ENCODE peak calls at places on chromosomes 11 and 22, in four cellular contexts. E is astrocyte of the spinal cord, D is progenitor cell of endocrine pancreas, P is lower lobe of right lung. F is an unnamed sample.

GRCh38 chr22:24523873-24524272 is 28.7 kb downstream of the UPB1 start:
- DNase-seq in D (no peak), E (peak), P (no peak), F (no peak)

GRCh38 chr11:3121931-3122774 is 43.0 kb downstream of the OSBPL5 start:
- DNase-seq in D (no peak), E (no peak), P (peak), F (no peak)

GRCh38 chr11:74504100-74504691 is 10.7 kb upstream of the LIPT2 start:
- DNase-seq in D (no peak), E (no peak), P (no peak), F (no peak)

GRCh38 chr11:1734571-1735081 is 15.8 kb downstream of the IFITM10 start:
- DNase-seq in P (no peak), E (no peak), D (no peak), F (no peak)

GRCh38 chr22:43060213-43060612 is 29.0 kb downstream of the TTLL1 start:
- DNase-seq in E (no peak), D (peak), P (peak), F (peak)

GRCh38 chr22:39087881-39088687 is 9.0 kb upstream of the APOBEC3H start:
- DNase-seq in D (no peak), E (no peak), P (no peak), F (peak)

GRCh38 chr22:38397189-38398097 is 57.6 kb downstream of the KCNJ4 start:
- DNase-seq in P (peak), D (no peak), E (peak), F (no peak)

GRCh38 chr11:118406599-118407166 is 5.3 kb downstream of the ATP5MG start:
- DNase-seq in D (no peak), P (no peak), E (peak), F (no peak)

GRCh38 chr11:123653997-123654565 is 343 bp downstream of the SCN3B start:
- DNase-seq in P (peak), E (peak), D (peak), F (peak)

GRCh38 chr22:25193548-25193947 is 6.1 kb upstream of the CRYBB3 start:
- DNase-seq in P (no peak), E (no peak), D (no peak), F (no peak)

GRCh38 chr11:44192015-44192380 is 96.5 kb downstream of the EXT2 start:
- DNase-seq in E (no peak), D (no peak), P (no peak), F (no peak)

GRCh38 chr22:42080287-42080686 is 787 bp downstream of the SMDT1 start:
- DNase-seq in E (peak), P (no peak), D (no peak), F (peak)

GRCh38 chr11:102494216-102494615 is 36.3 kb downstream of the MMP7 start:
- DNase-seq in D (no peak), E (peak), P (no peak), F (no peak)

GRCh38 chr22:17334983-17335382 is 34.3 kb upstream of the CECR2 start:
- DNase-seq in D (no peak), E (no peak), P (no peak), F (no peak)

GRCh38 chr11:94832604-94833238 is 64.6 kb downstream of the AMOTL1 start:
- DNase-seq in D (no peak), E (no peak), P (no peak), F (no peak)

GRCh38 chr11:110311783-110312578 is 15.6 kb upstream of the RDX start:
- DNase-seq in P (no peak), E (peak), D (no peak), F (peak)

GRCh38 chr22:25368271-25368670 is 148.8 kb downstream of the CRYBB2 start:
- DNase-seq in P (no peak), E (peak), D (no peak), F (no peak)

GRCh38 chr22:44727148-44727547 is 25.1 kb downstream of the PRR5 start:
- DNase-seq in E (no peak), D (no peak), P (no peak), F (no peak)

GRCh38 chr11:19419813-19420212 is 179.1 kb upstream of the E2F8 start:
- DNase-seq in D (no peak), P (no peak), E (no peak), F (no peak)

GRCh38 chr11:122628691-122629555 is 26.6 kb upstream of the UBASH3B start:
- DNase-seq in D (peak), P (peak), E (peak), F (peak)

GRCh38 chr11:3073029-3073435 is 15.8 kb upstream of the CARS1 start:
- DNase-seq in D (no peak), E (peak), P (no peak), F (no peak)

GRCh38 chr11:120432056-120433018 is 79.2 kb upstream of the GRIK4 start:
- DNase-seq in E (peak), P (no peak), D (no peak), F (peak)

GRCh38 chr11:6703247-6704063 is 20.3 kb upstream of the MRPL17 start:
- DNase-seq in E (peak), D (no peak), P (no peak), F (peak)

GRCh38 chr22:19981961-19982920 is 34.4 kb downstream of the ARVCF start:
- DNase-seq in P (no peak), D (no peak), E (no peak), F (no peak)

GRCh38 chr11:64556721-64557250 is 34.2 kb upstream of the SLC22A12 start:
- DNase-seq in P (no peak), D (no peak), E (no peak), F (no peak)
- TF ChIP-seq CTCF in P (no peak), D (no peak), E (no peak), F (no peak)

DNA sequence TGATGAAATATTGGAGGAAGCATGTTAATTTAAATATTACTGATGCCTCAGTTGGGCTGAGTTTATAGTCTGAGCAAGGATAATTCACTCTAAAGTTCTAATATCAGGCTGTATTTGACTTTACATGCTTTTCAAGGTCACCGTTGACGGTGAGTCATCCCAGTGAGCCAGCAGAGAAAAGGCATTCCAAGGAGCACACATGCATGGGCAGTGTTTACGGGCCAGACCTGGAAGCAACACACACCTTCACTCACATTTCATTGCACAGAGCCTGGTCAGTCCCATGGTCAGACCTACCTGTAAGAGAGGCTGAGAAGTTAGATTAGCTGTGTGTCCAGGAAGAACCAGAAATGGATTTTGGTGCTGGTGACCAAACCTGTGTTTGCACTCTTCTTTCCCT is 53.5 kb downstream of the COMMD9 start:
- DNase-seq in E (peak), P (no peak), D (no peak), F (no peak)
- TF ChIP-seq CTCF in E (no peak), P (no peak), D (no peak), F (no peak)

GRCh38 chr22:30694171-30694637 is 470 bp upstream of the OSBP2 start:
- DNase-seq in E (peak), P (peak), D (peak), F (peak)

GRCh38 chr22:30695351-30695762 is 683 bp downstream of the OSBP2 start:
- DNase-seq in P (no peak), E (no peak), D (no peak), F (no peak)

GRCh38 chr22:30695871-30696655 is 1.4 kb downstream of the OSBP2 start:
- DNase-seq in E (no peak), D (no peak), P (no peak), F (no peak)

GRCh38 chr22:30697975-30698374 is 3.3 kb downstream of the OSBP2 start:
- DNase-seq in D (no peak), P (no peak), E (no peak), F (no peak)

GRCh38 chr22:30694638-30695350 is at the start of gene OSBP2:
- DNase-seq in E (no peak), P (peak), D (peak), F (peak)
- TF ChIP-seq CTCF in E (no peak), P (no peak), D (peak), F (no peak)

GRCh38 chr11:61295596-61295926 is 445 bp upstream of the VWCE start:
- DNase-seq in P (no peak), D (no peak), E (no peak), F (no peak)

GRCh38 chr11:61297341-61297740 is 2.2 kb upstream of the VWCE start:
- DNase-seq in E (no peak), P (no peak), D (no peak), F (no peak)

GRCh38 chr11:61294717-61295595 is at the start of gene VWCE:
- DNase-seq in P (peak), D (peak), E (peak), F (peak)

GRCh38 chr11:61290905-61291690 is 4.0 kb downstream of the VWCE start:
- DNase-seq in E (no peak), P (peak), D (no peak), F (peak)

GRCh38 chr11:61293869-61294716 is 1.0 kb downstream of the VWCE start:
- DNase-seq in E (peak), P (peak), D (peak), F (peak)
- TF ChIP-seq CTCF in E (no peak), P (no peak), D (no peak), F (no peak)

DNA sequence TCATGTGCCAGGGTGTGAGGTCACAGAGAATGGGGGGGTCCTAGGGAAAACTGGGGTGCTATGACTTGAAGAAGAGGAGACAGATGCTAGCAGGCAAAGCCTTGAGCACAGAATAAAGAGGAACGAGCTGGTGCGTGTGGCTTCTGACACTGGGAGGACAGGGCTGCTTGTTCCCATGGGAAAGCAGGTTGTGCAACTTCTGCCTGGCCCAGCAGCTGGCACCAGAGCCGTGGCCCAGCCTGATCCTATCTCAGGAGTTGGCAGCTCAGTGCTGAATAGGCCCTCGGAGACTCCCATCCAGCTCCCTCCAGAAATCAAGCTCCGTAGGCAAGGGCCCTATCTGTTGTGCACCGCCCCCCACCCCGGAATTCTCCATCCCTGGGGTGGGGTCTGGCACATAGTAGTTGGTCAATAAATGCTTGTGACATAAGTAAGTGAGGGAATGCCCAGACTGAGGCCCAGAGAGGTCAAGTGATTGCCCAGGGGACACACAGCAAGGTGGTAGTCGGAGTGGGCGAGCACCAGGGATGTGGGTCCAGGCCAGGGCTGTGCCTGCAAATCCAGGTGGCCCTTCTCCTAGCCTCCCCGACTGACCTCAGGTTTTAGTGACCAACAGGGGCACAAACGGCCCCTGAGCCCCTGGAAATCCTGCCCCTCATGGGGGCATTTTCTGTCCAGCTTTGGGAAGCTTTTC is 19.5 kb upstream of the FADD start:
- DNase-seq in P (no peak), E (no peak), D (no peak), F (no peak)
- TF ChIP-seq CTCF in P (no peak), E (no peak), D (no peak), F (no peak)

DNA sequence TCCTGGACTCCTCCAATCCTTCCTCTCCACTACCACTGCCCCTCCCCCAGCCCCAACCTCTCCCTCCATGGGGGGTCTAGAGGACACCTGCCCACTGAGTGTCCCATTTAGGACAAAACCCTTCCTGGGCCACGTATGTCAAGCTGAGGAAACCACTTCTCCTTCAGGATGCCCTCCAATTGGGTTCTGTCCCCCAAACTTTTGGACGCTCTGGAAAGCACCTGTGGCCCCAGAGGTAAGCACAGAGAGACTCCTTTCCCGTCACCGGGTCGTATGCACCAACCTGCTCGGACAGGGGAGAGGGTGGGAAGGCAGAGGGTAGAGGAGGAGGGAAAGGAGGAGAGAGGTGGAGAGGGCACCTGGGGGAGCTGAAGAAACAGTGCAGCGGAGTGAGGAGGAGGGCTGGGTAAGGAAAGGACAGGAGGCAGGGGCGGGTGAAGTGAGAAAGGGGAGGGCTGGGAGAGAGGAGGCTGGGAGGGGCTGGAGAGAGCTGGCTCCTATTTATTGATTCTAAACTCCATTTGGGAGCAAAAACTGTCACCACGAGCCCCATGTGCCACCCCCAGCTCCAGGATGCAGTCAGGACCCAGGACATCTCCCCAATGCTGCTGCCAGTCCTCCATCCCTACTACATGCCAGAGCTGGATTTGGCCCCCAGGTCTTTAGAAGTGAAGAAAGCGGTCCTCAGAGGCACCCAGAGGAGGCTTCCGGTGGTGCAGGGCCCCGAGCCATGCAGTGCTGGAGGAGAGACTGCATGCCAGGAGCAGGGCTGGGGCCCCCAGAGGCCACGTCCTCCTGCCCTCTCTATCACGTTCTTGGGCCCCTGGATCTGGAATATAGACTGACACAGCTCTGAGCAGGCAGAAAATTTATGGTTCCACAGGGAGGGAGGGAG is 53.6 kb downstream of the SLC22A12 start:
- DNase-seq in D (no peak), P (no peak), E (no peak), F (peak)
- TF ChIP-seq CTCF in D (peak), P (no peak), E (no peak), F (peak)

GRCh38 chr11:12485328-12485727 is 108.0 kb downstream of the PARVA start:
- DNase-seq in P (no peak), E (no peak), D (no peak), F (no peak)
- TF ChIP-seq CTCF in P (peak), E (peak), D (peak), F (peak)

DNA sequence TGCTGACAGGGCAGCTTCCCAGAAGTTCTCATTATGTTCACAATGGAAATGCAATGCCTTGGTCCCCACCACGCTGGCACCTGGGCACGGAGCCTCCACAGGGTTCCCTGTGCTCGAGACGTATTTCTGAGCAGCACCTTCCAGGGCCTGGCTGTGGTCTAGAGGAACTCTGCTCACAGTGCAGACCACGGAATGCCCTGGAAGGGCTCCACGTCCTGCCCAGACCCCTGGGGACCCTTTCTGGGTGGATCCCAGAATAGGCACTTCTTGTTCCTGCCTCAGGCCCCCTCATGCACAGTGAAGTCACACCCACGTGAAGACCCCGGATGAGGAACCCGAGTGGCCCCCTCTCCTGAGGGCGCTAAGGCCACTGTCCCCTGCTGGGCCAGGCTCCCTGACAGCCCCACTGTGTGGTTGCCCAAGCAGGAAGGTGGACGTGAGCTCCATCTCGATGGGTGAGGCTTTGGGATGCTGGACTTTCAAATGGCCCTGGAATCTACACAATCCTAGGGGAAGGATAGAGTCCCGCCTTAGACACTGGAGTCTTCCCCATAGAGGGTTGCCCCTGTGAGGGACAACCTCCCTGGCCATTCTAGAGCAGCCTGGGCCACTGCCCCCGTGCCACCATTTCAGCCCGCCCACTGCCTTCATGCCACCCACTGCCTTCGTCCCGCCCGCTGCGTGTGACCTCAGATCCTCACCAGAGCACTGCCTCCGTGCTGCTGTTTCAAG is 1106.8 kb downstream of the BRD1 start:
- DNase-seq in P (no peak), E (no peak), D (no peak), F (no peak)
- TF ChIP-seq CTCF in P (no peak), E (no peak), D (no peak), F (no peak)

GRCh38 chr22:36193577-36193976 is 8.0 kb downstream of the APOL4 start:
- DNase-seq in E (no peak), P (no peak), D (no peak), F (no peak)

GRCh38 chr22:36194385-36194784 is 7.2 kb downstream of the APOL4 start:
- DNase-seq in P (no peak), E (no peak), D (no peak), F (no peak)

GRCh38 chr22:36196254-36197064 is 5.2 kb downstream of the APOL4 start:
- DNase-seq in D (no peak), P (no peak), E (no peak), F (no peak)

GRCh38 chr22:36193171-36193570 is 8.4 kb downstream of the APOL4 start:
- DNase-seq in E (no peak), D (no peak), P (no peak), F (no peak)

GRCh38 chr22:36194971-36195370 is 6.6 kb downstream of the APOL4 start:
- DNase-seq in P (peak), D (peak), E (peak), F (peak)
- TF ChIP-seq CTCF in P (peak), D (peak), E (peak), F (peak)

F was measured in activated CD8-positive, alpha-beta T cell treated with anti-CD3 and anti-CD28 coated beads for 36 hours.